ENCODE peak calls at places on chromosomes 16 and 17, in eight cellular contexts. Z is A549, F is Peyer's patch, J is SK-N-SH, T is tibial artery, G is neural progenitor cell, D is substantia nigra, Y is uterus. R is an unnamed sample.

GRCh38 chr16:14669776-14670175 is 24.3 kb downstream of the PLA2G10 start:
- DNase-seq in Z (no peak), F (peak), J (no peak), T (no peak), G (no peak), D (no peak), Y (peak), R (no peak)

GRCh38 chr17:1323336-1323735 is 43.9 kb downstream of the TRARG1 start:
- DNase-seq in Z (no peak), F (no peak), J (no peak), T (no peak), G (peak), D (no peak), Y (no peak), R (no peak)

GRCh38 chr17:83071966-83072562 is 7.3 kb upstream of the METRNL start:
- DNase-seq in Z (no peak), F (no peak), J (no peak), T (no peak), G (no peak), D (no peak), Y (no peak), R (no peak)

GRCh38 chr16:66741131-66741900 is 10.1 kb downstream of the DYNC1LI2 start:
- DNase-seq in Z (peak), F (peak), J (peak), T (peak), G (no peak), D (peak), Y (peak), R (peak)

GRCh38 chr16:88815901-88816589 is 4.3 kb upstream of the APRT start:
- DNase-seq in Z (peak), F (peak), J (peak), T (no peak), G (peak), D (no peak), Y (no peak), R (no peak)

GRCh38 chr17:63819131-63819530 is 8.1 kb upstream of the PSMC5 start:
- DNase-seq in Z (no peak), F (no peak), J (no peak), T (no peak), G (no peak), D (no peak), Y (no peak), R (no peak)

GRCh38 chr17:80762076-80762475 is 217.4 kb downstream of the RPTOR start:
- DNase-seq in Z (no peak), F (no peak), J (no peak), T (no peak), G (no peak), D (no peak), Y (no peak), R (no peak)

GRCh38 chr16:64094992-64095579 is 1026.8 kb downstream of the CDH11 start:
- DNase-seq in Z (no peak), F (no peak), J (no peak), T (no peak), G (no peak), D (no peak), Y (no peak), R (no peak)

GRCh38 chr17:55728833-55729232 is 6.2 kb upstream of the TMEM100 start:
- DNase-seq in Z (no peak), F (no peak), J (no peak), T (no peak), G (no peak), D (no peak), Y (no peak), R (no peak)

GRCh38 chr17:67469208-67469980 is 92.3 kb downstream of the PITPNC1 start:
- DNase-seq in Z (no peak), F (no peak), J (peak), T (no peak), G (no peak), D (no peak), Y (no peak), R (no peak)

GRCh38 chr16:17026600-17027242 is 444.0 kb downstream of the XYLT1 start:
- DNase-seq in Z (no peak), F (peak), J (no peak), T (no peak), G (no peak), D (no peak), Y (no peak), R (no peak)

GRCh38 chr17:18261146-18261515 is 669 bp downstream of the MIEF2 start:
- DNase-seq in Z (peak), F (peak), J (peak), T (peak), G (peak), D (no peak), Y (peak), R (peak)

GRCh38 chr17:62792122-62792800 is 15.9 kb downstream of the MARCHF10 start:
- DNase-seq in Z (peak), F (no peak), J (no peak), T (no peak), G (no peak), D (no peak), Y (no peak), R (no peak)

GRCh38 chr17:16593356-16594102 is 24.5 kb upstream of the ZNF287 start:
- DNase-seq in Z (no peak), F (no peak), J (no peak), T (no peak), G (no peak), D (no peak), Y (no peak), R (no peak)

GRCh38 chr17:79979841-79980215 is 55.8 kb downstream of the TBC1D16 start:
- DNase-seq in Z (no peak), F (peak), J (peak), T (no peak), G (no peak), D (no peak), Y (no peak), R (peak)

GRCh38 chr17:49849711-49850610 is 2.1 kb upstream of the TAC4 start:
- DNase-seq in Z (no peak), F (no peak), J (no peak), T (no peak), G (no peak), D (no peak), Y (no peak), R (no peak)

GRCh38 chr17:75241996-75242460 is 19.4 kb downstream of the GGA3 start:
- DNase-seq in Z (no peak), F (no peak), J (no peak), T (no peak), G (no peak), D (no peak), Y (no peak), R (no peak)

GRCh38 chr17:1493291-1493980 is 950 bp upstream of the MYO1C start:
- DNase-seq in Z (no peak), F (no peak), J (no peak), T (peak), G (no peak), D (no peak), Y (no peak), R (no peak)

GRCh38 chr17:12472613-12473173 is 193.0 kb upstream of the MYOCD start:
- DNase-seq in Z (no peak), F (no peak), J (no peak), T (no peak), G (no peak), D (no peak), Y (no peak), R (no peak)

GRCh38 chr17:61444075-61444474 is 8.1 kb upstream of the TBX4 start:
- DNase-seq in Z (no peak), F (no peak), J (peak), T (no peak), G (no peak), D (no peak), Y (no peak), R (no peak)

GRCh38 chr16:85924675-85925074 is 25.7 kb downstream of the IRF8 start:
- DNase-seq in Z (no peak), F (no peak), J (no peak), T (no peak), G (no peak), D (no peak), Y (no peak), R (no peak)

GRCh38 chr16:83011939-83012338 is 385.2 kb downstream of the CDH13 start:
- DNase-seq in Z (no peak), F (no peak), J (no peak), T (no peak), G (no peak), D (no peak), Y (no peak), R (no peak)

GRCh38 chr17:41697122-41697962 is 8.7 kb downstream of the EIF1 start:
- DNase-seq in Z (no peak), F (peak), J (no peak), T (peak), G (no peak), D (peak), Y (peak), R (no peak)

GRCh38 chr16:87951550-87952538 is 610 bp downstream of the BANP start:
- DNase-seq in Z (no peak), F (peak), J (peak), T (no peak), G (no peak), D (no peak), Y (no peak), R (no peak)

GRCh38 chr17:80512233-80512632 is 32.4 kb upstream of the RPTOR start:
- DNase-seq in Z (peak), F (no peak), J (no peak), T (no peak), G (no peak), D (no peak), Y (no peak), R (no peak)

DNA sequence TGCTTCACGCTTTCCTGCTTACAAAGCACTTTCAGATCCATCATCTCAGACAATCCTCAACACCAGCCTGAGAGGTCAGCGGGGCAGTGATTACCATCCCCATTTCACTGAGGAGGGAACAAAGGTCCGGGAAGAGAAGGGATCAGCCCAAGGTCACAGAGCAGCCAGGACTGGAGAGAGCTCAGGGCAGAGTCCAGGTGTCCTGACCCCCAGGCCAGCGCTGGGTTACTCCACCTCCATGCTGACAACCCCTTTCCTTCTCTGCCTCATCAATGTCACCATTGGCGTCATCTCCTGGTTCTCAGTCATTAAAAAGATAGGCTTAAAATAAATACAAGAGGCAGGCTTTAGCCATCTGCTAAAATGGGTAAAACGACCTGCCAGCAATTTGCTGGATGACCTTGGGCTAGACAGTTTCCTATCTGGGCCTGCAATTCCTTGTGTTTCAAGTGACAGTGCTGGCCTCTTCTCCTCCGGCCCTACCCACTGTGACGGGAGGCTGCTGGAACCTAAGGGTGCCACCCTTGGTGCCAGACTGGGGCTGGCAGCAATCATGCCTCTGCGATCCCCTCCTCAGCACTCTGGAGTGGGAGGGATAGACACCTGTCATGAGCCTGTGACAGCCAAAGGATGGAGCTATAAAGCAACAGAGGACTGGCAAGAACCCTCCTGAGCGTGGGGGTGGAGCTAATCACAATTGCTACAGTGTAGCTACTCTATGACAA is 79.5 kb upstream of the CCL1 start:
- DNase-seq in Z (no peak), F (no peak), J (no peak), T (no peak), G (no peak), D (no peak), Y (no peak), R (no peak)
- H3K27ac ChIP-seq in Z (no peak), F (no peak), J (no peak), T (no peak), G (no peak), D (no peak), Y (no peak), R (no peak)

GRCh38 chr16:67935096-67935401 is 1.6 kb downstream of the PSMB10 start:
- DNase-seq in Z (no peak), F (no peak), J (peak), T (no peak), G (no peak), D (no peak), Y (no peak), R (no peak)
- H3K27ac ChIP-seq in Z (peak), F (peak), J (peak), T (peak), G (no peak), D (peak), Y (peak), R (peak)

GRCh38 chr16:53821487-53821886 is 117.5 kb downstream of the FTO start:
- DNase-seq in Z (no peak), F (no peak), J (no peak), T (no peak), G (no peak), D (no peak), Y (no peak), R (no peak)
- H3K27ac ChIP-seq in Z (peak), F (no peak), J (peak), T (no peak), G (no peak), D (no peak), Y (no peak), R (no peak)

GRCh38 chr17:70314096-70314495 is 144.8 kb downstream of the KCNJ2 start:
- DNase-seq in Z (no peak), F (no peak), J (no peak), T (no peak), G (no peak), D (no peak), Y (no peak), R (no peak)
- H3K27ac ChIP-seq in Z (no peak), F (no peak), J (peak), T (no peak), G (no peak), D (no peak), Y (no peak), R (no peak)

DNA sequence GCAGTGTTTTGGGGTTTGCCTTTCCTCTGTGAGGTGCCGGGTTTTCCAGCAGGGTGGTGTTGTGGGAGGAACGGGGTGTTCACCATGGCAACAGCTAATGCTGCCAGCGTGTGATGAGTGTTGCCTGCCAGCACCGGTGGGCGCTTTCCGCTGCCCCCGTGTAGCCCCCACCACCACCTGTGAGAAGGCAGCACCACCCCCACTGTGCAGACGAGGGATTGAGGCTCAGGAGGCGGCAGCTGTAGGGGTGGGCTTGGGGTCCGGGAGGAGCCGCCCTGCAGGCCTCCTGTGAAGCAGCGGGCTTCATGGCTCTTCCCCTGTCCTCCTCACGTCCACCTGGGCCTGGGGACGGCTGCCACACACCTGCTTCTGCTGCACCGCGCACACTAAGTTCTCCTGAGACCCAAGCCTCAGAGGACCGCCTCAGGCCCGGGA is 5.2 kb downstream of the RAB40C start:
- DNase-seq in Z (no peak), F (no peak), J (no peak), T (no peak), G (no peak), D (no peak), Y (no peak), R (no peak)
- H3K27ac ChIP-seq in Z (no peak), F (no peak), J (no peak), T (no peak), G (no peak), D (no peak), Y (no peak), R (no peak)

GRCh38 chr17:48488548-48489106 is 42.2 kb downstream of the HOXB1 start:
- DNase-seq in Z (no peak), F (no peak), J (no peak), T (no peak), G (no peak), D (no peak), Y (no peak), R (no peak)

GRCh38 chr17:48487221-48487620 is 43.6 kb downstream of the HOXB1 start:
- DNase-seq in Z (no peak), F (no peak), J (no peak), T (no peak), G (no peak), D (no peak), Y (no peak), R (no peak)

GRCh38 chr17:48490391-48491026 is 40.3 kb downstream of the HOXB1 start:
- DNase-seq in Z (no peak), F (no peak), J (no peak), T (no peak), G (no peak), D (no peak), Y (no peak), R (no peak)

GRCh38 chr17:48491527-48492273 is 39.1 kb downstream of the HOXB1 start:
- DNase-seq in Z (no peak), F (no peak), J (no peak), T (no peak), G (no peak), D (no peak), Y (no peak), R (no peak)

GRCh38 chr17:48489781-48490180 is 41.0 kb downstream of the HOXB1 start:
- DNase-seq in Z (no peak), F (no peak), J (no peak), T (no peak), G (peak), D (no peak), Y (no peak), R (no peak)
- H3K27ac ChIP-seq in Z (no peak), F (no peak), J (no peak), T (no peak), G (no peak), D (no peak), Y (no peak), R (no peak)

DNA sequence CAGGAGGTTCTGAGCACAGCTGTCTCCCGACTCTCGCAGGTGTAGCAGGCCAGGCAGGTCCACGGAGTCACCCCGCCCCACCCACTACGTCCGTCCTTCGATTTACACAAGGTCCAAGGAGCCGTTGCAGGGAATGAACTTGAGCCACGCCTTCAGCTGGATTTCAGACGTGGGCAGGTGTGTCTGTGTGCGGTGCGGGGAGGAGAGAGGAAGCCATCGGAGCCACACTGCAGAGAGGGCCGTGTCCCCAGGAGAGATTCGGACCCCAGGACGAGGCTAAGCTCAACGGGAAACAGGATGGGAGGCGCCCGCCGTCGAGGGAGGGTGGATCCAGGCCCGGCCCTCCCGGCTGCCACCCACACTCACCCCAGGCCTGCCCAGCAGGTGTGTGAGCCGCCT is 50.3 kb downstream of the RPH3AL start:
- DNase-seq in Z (no peak), F (peak), J (no peak), T (no peak), G (no peak), D (no peak), Y (no peak), R (no peak)
- H3K27ac ChIP-seq in Z (no peak), F (no peak), J (no peak), T (no peak), G (no peak), D (no peak), Y (no peak), R (no peak)